ENCODE peak calls at places on chromosomes 13 and 19, in eight cellular contexts. B, Y, F, C, I, Q, K and M are unnamed samples.

GRCh38 chr13:60260440-60260839 is 96.7 kb upstream of the DIAPH3 start:
- DNase-seq in B (no peak), Y (no peak), F (no peak), C (no peak), I (no peak), Q (no peak), K (no peak), M (no peak)

GRCh38 chr13:35479691-35480090 is 3.2 kb upstream of the MAB21L1 start:
- DNase-seq in B (no peak), Y (no peak), F (no peak), C (no peak), I (no peak), Q (no peak), K (no peak), M (no peak)

GRCh38 chr19:16069813-16070365 is 6.4 kb upstream of the TPM4 start:
- DNase-seq in B (no peak), Y (no peak), F (no peak), C (no peak), I (no peak), Q (no peak), K (no peak), M (no peak)

GRCh38 chr13:56424246-56424645 is 716.5 kb upstream of the PRR20A start:
- DNase-seq in B (no peak), Y (no peak), F (no peak), C (no peak), I (no peak), Q (no peak), K (no peak), M (no peak)

GRCh38 chr13:26872444-26873173 is 112.0 kb upstream of the GPR12 start:
- DNase-seq in B (peak; percentile 76), Y (peak; percentile 41), F (peak; percentile 21), C (no peak), I (peak; percentile 19), Q (peak; percentile 63), K (peak; percentile 48), M (peak; percentile 67)

GRCh38 chr19:49779731-49780578 is 13.2 kb downstream of the AP2A1 start:
- DNase-seq in B (no peak), Y (peak; percentile 95), F (peak; percentile 52), C (no peak), I (no peak), Q (no peak), K (no peak), M (no peak)

GRCh38 chr13:109256866-109257760 is 529.3 kb downstream of the IRS2 start:
- DNase-seq in B (no peak), Y (no peak), F (no peak), C (no peak), I (no peak), Q (no peak), K (no peak), M (peak; percentile 45)

GRCh38 chr13:46032341-46032740 is 20.2 kb downstream of the ZC3H13 start:
- DNase-seq in B (no peak), Y (no peak), F (no peak), C (no peak), I (no peak), Q (no peak), K (no peak), M (no peak)

GRCh38 chr19:56705939-56706338 is 34.4 kb upstream of the ZNF835 start:
- DNase-seq in B (no peak), Y (no peak), F (no peak), C (no peak), I (no peak), Q (no peak), K (no peak), M (no peak)

GRCh38 chr19:18433039-18433691 is 4.8 kb downstream of the ISYNA1 start:
- DNase-seq in B (peak; percentile 32), Y (no peak), F (no peak), C (no peak), I (no peak), Q (no peak), K (no peak), M (peak; percentile 43)

GRCh38 chr13:46288570-46289259 is 77.0 kb downstream of the LRRC63 start:
- DNase-seq in B (peak; percentile 49), Y (peak; percentile 69), F (peak; percentile 52), C (no peak), I (no peak), Q (no peak), K (no peak), M (peak; percentile 53)

GRCh38 chr13:33353210-33353609 is 67.7 kb upstream of the STARD13 start:
- DNase-seq in B (peak; percentile 72), Y (peak; percentile 96), F (no peak), C (no peak), I (no peak), Q (no peak), K (no peak), M (peak; percentile 18)

GRCh38 chr13:25978961-25979360 is 72.9 kb downstream of the SHISA2 start:
- DNase-seq in B (no peak), Y (no peak), F (no peak), C (no peak), I (no peak), Q (no peak), K (no peak), M (no peak)

GRCh38 chr13:31797154-31797775 is 57.9 kb downstream of the RXFP2 start:
- DNase-seq in B (peak; percentile 16), Y (peak; percentile 25), F (no peak), C (no peak), I (no peak), Q (no peak), K (no peak), M (peak; percentile 26)

GRCh38 chr19:13985771-13986347 is 20.3 kb downstream of the RFX1 start:
- DNase-seq in B (no peak), Y (no peak), F (no peak), C (no peak), I (no peak), Q (no peak), K (no peak), M (no peak)

GRCh38 chr19:48624791-48625723 is 5.8 kb downstream of the SPHK2 start:
- DNase-seq in B (no peak), Y (no peak), F (no peak), C (no peak), I (no peak), Q (no peak), K (no peak), M (no peak)

GRCh38 chr13:75864718-75865117 is 228.6 kb downstream of the LMO7 start:
- DNase-seq in B (no peak), Y (peak; percentile 6), F (no peak), C (no peak), I (no peak), Q (no peak), K (no peak), M (no peak)

GRCh38 chr13:62003452-62003851 is 587.8 kb upstream of the PCDH20 start:
- DNase-seq in B (no peak), Y (no peak), F (no peak), C (no peak), I (no peak), Q (no peak), K (no peak), M (no peak)

GRCh38 chr13:32426191-32426980 is 1.5 kb downstream of the N4BP2L1 start:
- DNase-seq in B (peak; percentile 54), Y (peak; percentile 90), F (peak; percentile 43), C (no peak), I (no peak), Q (no peak), K (no peak), M (peak; percentile 27)

GRCh38 chr13:100100115-100100879 is 11.4 kb downstream of the PCCA start:
- DNase-seq in B (peak; percentile 49), Y (peak; percentile 71), F (no peak), C (no peak), I (no peak), Q (no peak), K (no peak), M (peak; percentile 98)

GRCh38 chr19:38697197-38697596 is 47.1 kb downstream of the CAPN12 start:
- DNase-seq in B (no peak), Y (no peak), F (no peak), C (no peak), I (no peak), Q (no peak), K (no peak), M (no peak)

GRCh38 chr19:17448190-17448967 is at the start of gene TMEM221:
- DNase-seq in B (no peak), Y (peak; percentile 69), F (peak; percentile 55), C (peak; percentile 35), I (no peak), Q (peak; percentile 71), K (no peak), M (peak; percentile 16)

GRCh38 chr13:77034883-77035282 is 7.9 kb upstream of the FBXL3 start:
- DNase-seq in B (no peak), Y (no peak), F (no peak), C (no peak), I (no peak), Q (no peak), K (no peak), M (peak; percentile 16)

GRCh38 chr13:68078874-68079273 is 848.7 kb upstream of the PCDH9 start:
- DNase-seq in B (no peak), Y (no peak), F (no peak), C (no peak), I (no peak), Q (no peak), K (no peak), M (no peak)

GRCh38 chr13:105135852-105136251 is 1399.6 kb downstream of the EFNB2 start:
- DNase-seq in B (no peak), Y (no peak), F (no peak), C (no peak), I (no peak), Q (no peak), K (no peak), M (no peak)

GRCh38 chr13:113651511-113652403 is 6.2 kb downstream of the ATP4B start:
- DNase-seq in B (no peak), Y (no peak), F (no peak), C (no peak), I (no peak), Q (no peak), K (no peak), M (no peak)

GRCh38 chr13:99045396-99045795 is 67.5 kb upstream of the DOCK9 start:
- DNase-seq in B (no peak), Y (no peak), F (no peak), C (no peak), I (no peak), Q (no peak), K (no peak), M (no peak)

GRCh38 chr13:47901451-47901850 is 99.6 kb downstream of the SUCLA2 start:
- DNase-seq in B (no peak), Y (peak; percentile 34), F (no peak), C (no peak), I (no peak), Q (no peak), K (no peak), M (no peak)

GRCh38 chr13:105817011-105817410 is 718.5 kb downstream of the EFNB2 start:
- DNase-seq in B (no peak), Y (no peak), F (no peak), C (no peak), I (no peak), Q (no peak), K (no peak), M (no peak)

GRCh38 chr13:26663801-26664200 is 96.8 kb downstream of the GPR12 start:
- DNase-seq in B (no peak), Y (no peak), F (no peak), C (no peak), I (no peak), Q (no peak), K (no peak), M (peak; percentile 63)

GRCh38 chr13:100543872-100544602 is 44.6 kb downstream of the GGACT start:
- DNase-seq in B (no peak), Y (no peak), F (no peak), C (no peak), I (no peak), Q (no peak), K (no peak), M (peak; percentile 50)

GRCh38 chr13:64428196-64428595 is 2801.9 kb downstream of the PCDH9 start:
- DNase-seq in B (no peak), Y (no peak), F (no peak), C (no peak), I (no peak), Q (no peak), K (no peak), M (no peak)

GRCh38 chr19:2666344-2666994 is 36.0 kb downstream of the GNG7 start:
- DNase-seq in B (no peak), Y (no peak), F (no peak), C (no peak), I (no peak), Q (no peak), K (no peak), M (no peak)

GRCh38 chr13:34356686-34357434 is 538.9 kb downstream of the RFC3 start:
- DNase-seq in B (no peak), Y (no peak), F (no peak), C (no peak), I (no peak), Q (no peak), K (no peak), M (no peak)